ENCODE peak calls at places on chromosomes 2 and 18, in four cellular contexts. Z is A549, X is HepG2, H is IMR-90. C is an unnamed sample.

GRCh38 chr2:40127890-40128548 is 323.9 kb downstream of the SLC8A1 start:
- DNase-seq in X (no peak), Z (no peak), H (peak), C (no peak)

GRCh38 chr2:188076149-188077056 is 215.3 kb upstream of the GULP1 start:
- DNase-seq in Z (no peak), X (no peak), H (peak), C (no peak)

GRCh38 chr2:69164379-69164778 is 151.4 kb downstream of the ANTXR1 start:
- DNase-seq in Z (no peak), H (peak), X (no peak), C (peak)

GRCh38 chr18:59916746-59917145 is 16.9 kb downstream of the PMAIP1 start:
- DNase-seq in Z (no peak), H (no peak), X (no peak), C (no peak)

GRCh38 chr18:6929370-6930102 is 188.1 kb downstream of the LAMA1 start:
- DNase-seq in Z (no peak), H (no peak), X (no peak), C (no peak)

GRCh38 chr2:109188485-109188868 is 59.5 kb downstream of the SH3RF3 start:
- DNase-seq in X (no peak), Z (no peak), H (no peak), C (no peak)

GRCh38 chr18:43277164-43277600 is at the start of gene SYT4:
- DNase-seq in X (peak), Z (peak), H (peak), C (peak)

GRCh38 chr2:174957049-174957448 is 48.1 kb downstream of the CHN1 start:
- DNase-seq in X (no peak), H (no peak), Z (no peak), C (no peak)

GRCh38 chr2:100391735-100392515 is 25.5 kb downstream of the CHST10 start:
- DNase-seq in X (no peak), H (no peak), Z (no peak), C (no peak)

GRCh38 chr2:74421248-74421870 is at the start of the genes C2orf81 and WDR54:
- DNase-seq in Z (peak), X (peak), H (peak), C (peak)

GRCh38 chr2:121902171-121902591 is 146.7 kb downstream of the TSN start:
- DNase-seq in X (no peak), H (peak), Z (no peak), C (no peak)

GRCh38 chr2:159797468-159798375 is at the start of gene CD302:
- DNase-seq in H (peak), Z (peak), X (peak), C (peak)

GRCh38 chr2:111975819-111976218 is 77.4 kb downstream of the MERTK start:
- DNase-seq in H (no peak), Z (no peak), X (no peak), C (no peak)

GRCh38 chr18:26868968-26869586 is 3.6 kb upstream of the AQP4 start:
- DNase-seq in X (no peak), H (no peak), Z (no peak), C (no peak)

GRCh38 chr2:120783371-120783791 is 47.7 kb downstream of the GLI2 start:
- DNase-seq in X (no peak), Z (no peak), H (peak), C (no peak)

GRCh38 chr2:152716805-152717241 is 438 bp downstream of the PRPF40A start:
- DNase-seq in X (peak), Z (peak), H (no peak), C (peak)

GRCh38 chr18:44537521-44537920 is 143.2 kb upstream of the SETBP1 start:
- DNase-seq in X (no peak), H (peak), Z (peak), C (peak)

GRCh38 chr2:225401001-225401400 is 1.5 kb downstream of the NYAP2 start:
- DNase-seq in X (no peak), Z (no peak), H (no peak), C (no peak)

GRCh38 chr2:225400060-225400511 is 576 bp downstream of the NYAP2 start:
- DNase-seq in Z (peak), H (peak), X (peak), C (peak)

GRCh38 chr2:225400546-225400945 is 1.0 kb downstream of the NYAP2 start:
- DNase-seq in Z (no peak), X (no peak), H (no peak), C (no peak)

GRCh38 chr2:225398372-225398771 is 1.1 kb upstream of the NYAP2 start:
- DNase-seq in Z (no peak), X (no peak), H (no peak), C (no peak)

GRCh38 chr2:225399509-225399908 is at the start of gene NYAP2:
- DNase-seq in Z (no peak), H (no peak), X (no peak), C (peak)
- TF ChIP-seq CTCF in Z (no peak), H (no peak), X (no peak), C (no peak)

DNA sequence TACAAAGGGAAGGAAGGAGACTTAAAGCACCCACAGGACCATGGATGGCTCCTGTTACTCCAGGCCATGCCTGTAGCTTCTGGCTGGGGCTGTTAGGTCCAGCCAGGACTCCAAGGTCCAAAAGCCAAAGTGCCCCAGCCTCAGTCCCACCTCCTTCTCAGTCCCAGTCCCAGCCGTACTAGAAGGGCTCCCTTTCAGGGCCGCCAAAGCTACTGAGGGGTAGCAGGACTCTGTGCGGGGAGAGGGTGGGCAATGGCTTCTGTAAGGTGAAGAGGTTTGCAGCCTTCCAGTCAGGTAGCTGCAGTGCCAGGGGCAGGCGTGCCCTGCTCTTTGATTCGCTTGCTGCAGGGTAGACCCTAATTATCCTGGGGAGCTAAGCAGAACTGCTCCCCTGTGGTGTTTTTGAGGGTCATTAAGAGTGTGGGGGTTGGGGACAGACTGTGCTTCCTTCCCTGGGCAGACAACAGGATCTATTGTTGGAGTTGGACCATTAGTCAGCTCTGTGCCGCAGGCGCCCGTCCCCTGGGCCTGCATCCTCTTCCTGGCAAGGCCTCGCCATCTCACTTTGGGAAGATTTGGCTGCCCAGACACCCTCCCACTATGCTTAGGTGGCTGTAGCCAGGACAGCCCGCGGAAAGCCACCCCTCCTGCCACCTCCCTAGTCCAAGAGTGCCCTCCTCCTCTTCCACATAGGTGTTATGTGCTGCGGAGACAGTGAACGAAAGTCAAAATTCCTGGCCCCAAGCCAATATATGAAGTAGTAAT is 118.8 kb downstream of the ZBTB7C start:
- DNase-seq in Z (no peak), X (no peak), H (no peak), C (no peak)
- TF ChIP-seq USF2 in Z (no peak), X (no peak), H (no peak), C (no peak)

DNA sequence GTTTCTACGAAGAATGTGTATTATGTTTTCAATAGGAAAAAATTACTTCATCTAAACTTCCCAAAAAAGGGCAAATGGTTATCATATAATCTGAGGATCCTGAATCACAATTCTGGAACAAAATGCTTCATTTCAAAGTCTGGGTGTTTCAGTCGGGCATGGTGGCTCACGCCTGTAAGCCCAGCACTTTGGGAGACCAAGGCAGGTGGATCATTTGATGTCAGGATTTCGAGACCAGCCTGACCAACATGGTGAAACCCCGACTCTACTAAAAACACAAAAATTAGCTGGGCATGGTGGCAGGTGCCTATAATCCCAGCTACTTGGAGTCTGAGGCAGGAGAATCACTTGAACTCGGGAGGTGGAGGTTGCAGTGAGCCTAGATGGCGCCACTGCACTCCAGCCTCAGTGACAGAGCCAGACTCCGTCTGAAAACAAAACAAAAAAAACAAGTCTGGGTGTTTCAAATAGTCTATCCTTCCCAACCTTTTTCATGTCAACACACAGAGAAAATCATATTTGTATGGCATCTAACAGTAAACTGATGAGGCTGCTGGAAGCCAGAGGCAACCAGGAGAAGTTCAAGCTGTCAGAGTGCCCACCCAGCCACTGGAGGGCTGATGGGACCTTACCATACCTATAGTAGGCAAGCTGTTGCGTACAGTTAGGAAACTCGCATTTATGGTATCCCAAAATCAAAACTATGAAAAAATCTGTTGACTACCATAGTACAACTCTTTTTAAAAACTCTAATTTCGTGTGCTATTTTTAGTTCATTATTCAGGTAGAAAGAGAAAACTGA is 14.6 kb downstream of the NBAS start:
- DNase-seq in X (no peak), Z (no peak), H (no peak), C (no peak)
- TF ChIP-seq CTCF in X (peak), Z (peak), H (no peak), C (peak)

GRCh38 chr18:79784071-79784913 is 13.4 kb upstream of the KCNG2 start:
- DNase-seq in H (no peak), X (no peak), Z (no peak), C (no peak)

GRCh38 chr18:79784965-79785770 is 12.6 kb upstream of the KCNG2 start:
- DNase-seq in X (no peak), Z (no peak), H (peak), C (no peak)

GRCh38 chr18:79781331-79781941 is 16.3 kb upstream of the KCNG2 start:
- DNase-seq in H (no peak), Z (no peak), X (peak), C (peak)

GRCh38 chr18:79780547-79780946 is 17.2 kb upstream of the KCNG2 start:
- DNase-seq in Z (no peak), H (no peak), X (no peak), C (no peak)

DNA sequence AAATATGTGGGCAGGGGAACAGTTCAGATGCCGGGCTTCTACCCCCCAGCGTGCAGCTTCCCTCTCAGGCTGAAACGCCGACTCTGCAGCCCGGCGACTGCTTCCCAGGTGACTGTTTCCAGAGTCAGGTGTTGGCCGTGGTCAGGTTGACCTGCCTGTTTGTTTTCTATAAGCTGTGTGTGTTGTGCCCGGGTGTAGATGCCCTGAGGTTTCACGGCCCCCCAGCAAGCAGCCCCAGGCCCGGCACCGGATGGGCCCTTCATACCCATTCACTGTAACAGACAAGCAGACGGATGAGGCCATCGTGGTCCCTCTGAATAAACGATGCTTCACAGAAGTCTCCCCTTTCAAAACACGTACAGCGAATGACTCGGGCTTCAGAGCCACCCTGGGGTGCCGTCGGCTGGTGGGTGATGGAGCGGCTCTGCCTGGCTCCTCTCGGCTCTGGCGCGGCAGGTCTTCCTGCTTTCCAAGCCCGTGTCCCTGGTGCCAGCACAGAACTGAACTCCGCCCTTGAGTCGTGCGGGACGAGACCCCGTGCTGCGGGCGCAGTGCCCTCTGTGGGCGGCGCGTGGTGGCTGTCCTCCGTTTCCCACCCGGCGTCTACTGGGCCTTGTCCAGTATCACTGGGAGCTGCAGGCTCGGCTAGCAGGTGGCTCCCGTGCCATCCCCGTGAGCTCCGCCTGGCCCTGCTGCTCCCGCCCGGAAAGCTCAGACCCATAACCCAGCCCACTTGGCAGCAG is 15.0 kb upstream of the KCNG2 start:
- DNase-seq in X (no peak), Z (no peak), H (no peak), C (no peak)
- TF ChIP-seq USF2 in X (no peak), Z (no peak), H (no peak), C (no peak)

GRCh38 chr18:49727816-49728215 is 85.5 kb downstream of the ACAA2 start:
- DNase-seq in Z (no peak), H (no peak), X (no peak), C (no peak)

GRCh38 chr18:49725809-49726514 is 87.4 kb downstream of the ACAA2 start:
- DNase-seq in Z (peak), H (peak), X (peak), C (peak)

GRCh38 chr18:49728542-49728941 is 84.8 kb downstream of the ACAA2 start:
- DNase-seq in H (no peak), X (peak), Z (peak), C (peak)

GRCh38 chr18:49723648-49724180 is 89.6 kb downstream of the ACAA2 start:
- DNase-seq in X (peak), Z (peak), H (peak), C (no peak)

DNA sequence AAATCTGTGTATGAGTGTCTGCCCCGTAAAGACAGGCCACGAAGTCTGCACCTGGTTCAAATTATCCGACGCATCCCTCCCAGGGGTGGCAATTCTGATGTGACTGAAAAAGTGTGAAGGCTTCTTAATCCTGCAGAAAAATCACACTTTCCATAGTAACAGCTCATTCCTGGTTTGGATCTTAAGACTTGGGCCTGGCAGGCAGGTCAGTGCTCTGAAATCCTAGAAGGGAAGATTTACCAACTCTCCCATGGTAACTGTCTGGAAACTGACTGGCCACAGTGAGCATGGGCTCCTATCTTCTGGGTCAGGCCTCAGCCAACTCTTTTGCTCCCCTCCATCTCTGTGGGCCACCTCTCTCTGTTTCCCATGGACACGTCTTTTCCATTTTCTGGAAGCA is 86.8 kb downstream of the ACAA2 start:
- DNase-seq in H (peak), X (no peak), Z (no peak), C (no peak)
- TF ChIP-seq CTCF in H (no peak), X (no peak), Z (no peak), C (no peak)

GRCh38 chr2:113050921-113051895 is 1.5 kb downstream of the IL36B start:
- DNase-seq in H (no peak), Z (no peak), X (no peak), C (peak)
- TF ChIP-seq USF2 in H (no peak), Z (no peak), X (no peak), C (no peak)

C was measured in SK-N-SH.